ENCODE peak calls at places on chromosome 2, in nine cellular contexts. L is NCI-H2029, Y is germinal center, C is IMR-90, B is ACHN, O is frontal cortex, J is GM23338, X is bronchial epithelial cell, Q is endothelial cell. I is an unnamed sample.

GRCh38 chr2:119196301-119197124 is 27.1 kb upstream of the STEAP3 start:
- DNase-seq in L (no peak), Y (no peak), C (no peak), B (no peak), O (no peak), J (peak; percentile 75), X (peak; percentile 92), Q (peak; percentile 45), I (no peak)

GRCh38 chr2:205975082-205975949 is 110.7 kb downstream of the INO80D start:
- DNase-seq in L (no peak), Y (no peak), C (no peak), B (peak; percentile 55), O (no peak), J (no peak), X (no peak), Q (no peak), I (no peak)

GRCh38 chr2:66576381-66577330 is 141.7 kb downstream of the MEIS1 start:
- DNase-seq in L (no peak), Y (no peak), C (peak; percentile 79), B (peak; percentile 31), O (no peak), J (peak; percentile 73), X (no peak), Q (peak; percentile 26), I (no peak)

GRCh38 chr2:241803387-241804325 is 5.3 kb upstream of the NEU4 start:
- DNase-seq in L (peak; percentile 23), Y (peak; percentile 55), C (peak; percentile 31), B (peak; percentile 25), O (peak; percentile 73), J (peak; percentile 82), X (peak; percentile 5), Q (peak; percentile 19), I (peak; percentile 58)

GRCh38 chr2:240460781-240461431 is 25.4 kb downstream of the GPC1 start:
- DNase-seq in L (no peak), Y (no peak), C (no peak), B (no peak), O (no peak), J (peak; percentile 45), X (no peak), Q (no peak), I (no peak)

GRCh38 chr2:65562890-65563289 is 130.5 kb upstream of the SPRED2 start:
- DNase-seq in L (no peak), Y (no peak), C (no peak), B (no peak), O (no peak), J (no peak), X (no peak), Q (no peak), I (no peak)

GRCh38 chr2:79447462-79447861 is 65.4 kb upstream of the CTNNA2 start:
- DNase-seq in L (no peak), Y (no peak), C (no peak), B (no peak), O (no peak), J (no peak), X (no peak), Q (no peak), I (no peak)

GRCh38 chr2:112542974-112543760 is 902 bp downstream of the POLR1B start:
- DNase-seq in L (no peak), Y (peak; percentile 12), C (peak; percentile 16), B (peak; percentile 45), O (no peak), J (peak; percentile 27), X (peak; percentile 46), Q (no peak), I (peak; percentile 34)

GRCh38 chr2:239819974-239820555 is 205.1 kb downstream of the NDUFA10 start:
- DNase-seq in L (no peak), Y (no peak), C (no peak), B (no peak), O (no peak), J (no peak), X (peak; percentile 4), Q (no peak), I (no peak)

GRCh38 chr2:567865-568638 is 109.2 kb downstream of the TMEM18 start:
- DNase-seq in L (no peak), Y (no peak), C (no peak), B (peak; percentile 4), O (no peak), J (no peak), X (peak; percentile 76), Q (no peak), I (no peak)

GRCh38 chr2:30803281-30803680 is 4.0 kb downstream of the CAPN13 start:
- DNase-seq in L (no peak), Y (no peak), C (no peak), B (no peak), O (no peak), J (no peak), X (no peak), Q (no peak), I (no peak)

I was measured in HL-60.